ENCODE peak calls at places on chromosomes 6 and 20, in nine cellular contexts. One of them, this sample, is unnamed. For H3K4me1, the result is how much of the 10 kb centered on the place peaks cover.

GRCh38 chr6:41707565-41708200 is 27.7 kb downstream of the TFEB start:
- DNase-seq in CD8-positive, alpha-beta memory T cell: no peak
- DNase-seq in left lung: peak
- DNase-seq in Karpas-422: peak
- DNase-seq in adrenal gland: peak
- DNase-seq in mesendoderm: no peak
- DNase-seq in A549: no peak
- DNase-seq in GM23338: no peak
- DNase-seq in CD8-positive, alpha-beta T cell: no peak
- DNase-seq in this sample: peak

GRCh38 chr20:18004389-18005031 is 35.7 kb downstream of the MGME1 start:
- DNase-seq in GM23338: no peak
- DNase-seq in A549: no peak
- DNase-seq in Karpas-422: peak
- DNase-seq in mesendoderm: peak
- DNase-seq in CD8-positive, alpha-beta memory T cell: no peak
- DNase-seq in adrenal gland: no peak
- DNase-seq in CD8-positive, alpha-beta T cell: no peak
- DNase-seq in left lung: no peak
- DNase-seq in this sample: peak

GRCh38 chr6:113640046-113640445 is 217.1 kb upstream of the MARCKS start:
- DNase-seq in adrenal gland: no peak
- DNase-seq in Karpas-422: no peak
- DNase-seq in CD8-positive, alpha-beta T cell: no peak
- DNase-seq in CD8-positive, alpha-beta memory T cell: no peak
- DNase-seq in GM23338: no peak
- DNase-seq in mesendoderm: no peak
- DNase-seq in left lung: no peak
- DNase-seq in A549: no peak
- DNase-seq in this sample: no peak

GRCh38 chr20:35319206-35320197 is 27.3 kb upstream of the FAM83C start:
- DNase-seq in mesendoderm: peak
- DNase-seq in GM23338: no peak
- DNase-seq in Karpas-422: no peak
- DNase-seq in adrenal gland: no peak
- DNase-seq in CD8-positive, alpha-beta T cell: no peak
- DNase-seq in A549: peak
- DNase-seq in CD8-positive, alpha-beta memory T cell: no peak
- DNase-seq in left lung: no peak
- DNase-seq in this sample: no peak

GRCh38 chr20:36305602-36306556 is at the start of gene DLGAP4:
- DNase-seq in CD8-positive, alpha-beta T cell: no peak
- DNase-seq in Karpas-422: no peak
- DNase-seq in adrenal gland: no peak
- DNase-seq in GM23338: peak
- DNase-seq in mesendoderm: no peak
- DNase-seq in A549: no peak
- DNase-seq in CD8-positive, alpha-beta memory T cell: no peak
- DNase-seq in left lung: no peak
- DNase-seq in this sample: no peak

GRCh38 chr20:57089701-57090144 is 176.7 kb downstream of the BMP7 start:
- DNase-seq in Karpas-422: peak
- DNase-seq in GM23338: peak
- DNase-seq in CD8-positive, alpha-beta memory T cell: peak
- DNase-seq in mesendoderm: peak
- DNase-seq in adrenal gland: peak
- DNase-seq in CD8-positive, alpha-beta T cell: peak
- DNase-seq in A549: peak
- DNase-seq in left lung: peak
- DNase-seq in this sample: peak

GRCh38 chr6:151445482-151445881 is 6.4 kb downstream of the RMND1 start:
- DNase-seq in CD8-positive, alpha-beta memory T cell: no peak
- DNase-seq in mesendoderm: no peak
- DNase-seq in adrenal gland: no peak
- DNase-seq in left lung: no peak
- DNase-seq in GM23338: no peak
- DNase-seq in CD8-positive, alpha-beta T cell: no peak
- DNase-seq in Karpas-422: no peak
- DNase-seq in A549: no peak
- DNase-seq in this sample: no peak

GRCh38 chr6:124958149-124958548 is 4.1 kb upstream of the RNF217 start:
- DNase-seq in adrenal gland: no peak
- DNase-seq in CD8-positive, alpha-beta T cell: no peak
- DNase-seq in mesendoderm: no peak
- DNase-seq in Karpas-422: no peak
- DNase-seq in CD8-positive, alpha-beta memory T cell: no peak
- DNase-seq in GM23338: no peak
- DNase-seq in A549: no peak
- DNase-seq in left lung: no peak
- DNase-seq in this sample: no peak

GRCh38 chr6:14068133-14068532 is 49.4 kb upstream of the CD83 start:
- DNase-seq in Karpas-422: no peak
- DNase-seq in left lung: no peak
- DNase-seq in GM23338: no peak
- DNase-seq in A549: no peak
- DNase-seq in adrenal gland: no peak
- DNase-seq in mesendoderm: no peak
- DNase-seq in CD8-positive, alpha-beta memory T cell: no peak
- DNase-seq in CD8-positive, alpha-beta T cell: no peak
- DNase-seq in this sample: no peak

GRCh38 chr6:41065550-41066026 is 6.6 kb downstream of the OARD1 start:
- DNase-seq in mesendoderm: no peak
- DNase-seq in Karpas-422: no peak
- DNase-seq in A549: no peak
- DNase-seq in left lung: no peak
- DNase-seq in CD8-positive, alpha-beta T cell: no peak
- DNase-seq in GM23338: no peak
- DNase-seq in adrenal gland: no peak
- DNase-seq in CD8-positive, alpha-beta memory T cell: no peak
- DNase-seq in this sample: no peak

GRCh38 chr6:17088091-17088611 is 13.7 kb upstream of the STMND1 start:
- DNase-seq in Karpas-422: no peak
- DNase-seq in CD8-positive, alpha-beta memory T cell: no peak
- DNase-seq in GM23338: no peak
- DNase-seq in mesendoderm: no peak
- DNase-seq in A549: no peak
- DNase-seq in adrenal gland: no peak
- DNase-seq in CD8-positive, alpha-beta T cell: no peak
- DNase-seq in left lung: no peak
- DNase-seq in this sample: no peak

GRCh38 chr6:35728663-35729348 is 8.0 kb upstream of the ARMC12 start:
- DNase-seq in CD8-positive, alpha-beta T cell: no peak
- DNase-seq in Karpas-422: peak
- DNase-seq in mesendoderm: peak
- DNase-seq in adrenal gland: no peak
- DNase-seq in CD8-positive, alpha-beta memory T cell: peak
- DNase-seq in A549: no peak
- DNase-seq in GM23338: peak
- DNase-seq in left lung: peak
- DNase-seq in this sample: peak

GRCh38 chr6:35729349-35729678 is 7.5 kb upstream of the ARMC12 start:
- DNase-seq in adrenal gland: no peak
- DNase-seq in mesendoderm: no peak
- DNase-seq in GM23338: no peak
- DNase-seq in Karpas-422: no peak
- DNase-seq in CD8-positive, alpha-beta T cell: no peak
- DNase-seq in A549: no peak
- DNase-seq in left lung: no peak
- DNase-seq in CD8-positive, alpha-beta memory T cell: no peak
- DNase-seq in this sample: no peak

GRCh38 chr6:35727935-35728662 is 8.7 kb upstream of the ARMC12 start:
- DNase-seq in GM23338: peak
- DNase-seq in CD8-positive, alpha-beta memory T cell: peak
- DNase-seq in mesendoderm: peak
- DNase-seq in Karpas-422: peak
- DNase-seq in A549: peak
- DNase-seq in CD8-positive, alpha-beta T cell: peak
- DNase-seq in left lung: peak
- DNase-seq in adrenal gland: peak
- DNase-seq in this sample: peak

GRCh38 chr6:35725721-35726438 is 11.0 kb upstream of the ARMC12 start:
- DNase-seq in adrenal gland: peak
- DNase-seq in mesendoderm: no peak
- DNase-seq in Karpas-422: no peak
- DNase-seq in CD8-positive, alpha-beta memory T cell: no peak
- DNase-seq in GM23338: no peak
- DNase-seq in A549: no peak
- DNase-seq in left lung: peak
- DNase-seq in CD8-positive, alpha-beta T cell: no peak
- DNase-seq in this sample: peak

DNA sequence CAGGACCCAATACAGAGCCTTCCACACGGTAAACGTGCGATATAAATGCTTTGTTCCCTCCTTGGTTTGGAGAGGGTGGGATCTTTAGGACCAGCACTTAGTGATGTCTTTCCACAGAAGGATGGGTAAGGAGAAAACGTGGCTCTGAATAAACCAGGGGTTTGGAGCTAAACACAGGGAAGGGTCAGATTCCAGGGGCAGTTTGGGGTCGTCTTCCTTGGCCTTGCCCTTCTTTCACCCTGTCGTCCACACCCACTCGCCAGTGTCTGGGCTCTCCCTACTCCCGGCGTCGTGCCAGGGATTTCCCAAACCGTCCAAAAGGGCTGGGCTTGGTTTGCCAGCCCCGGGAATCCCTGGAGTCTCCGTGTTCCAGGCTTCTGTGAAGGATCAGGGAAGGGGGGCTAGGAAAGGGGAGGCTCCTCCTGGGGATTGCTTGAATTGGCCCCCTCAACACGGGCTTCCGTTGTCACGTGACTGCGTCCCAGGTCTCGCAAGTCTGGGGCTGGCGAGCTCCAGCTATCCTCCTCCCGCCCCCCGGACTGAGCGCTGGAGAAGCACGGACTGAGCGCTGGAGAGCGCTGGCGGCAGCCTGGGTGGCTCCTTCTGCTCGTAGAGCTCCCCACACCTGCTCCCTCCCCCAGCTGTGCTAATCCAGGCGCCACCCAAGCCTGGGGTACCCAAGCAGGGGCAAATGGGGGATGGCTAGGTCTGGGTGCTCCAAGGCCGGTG is 9.5 kb upstream of the ARMC12 start:
- DNase-seq in adrenal gland: peak
- DNase-seq in Karpas-422: peak
- DNase-seq in CD8-positive, alpha-beta T cell: no peak
- DNase-seq in A549: peak
- DNase-seq in CD8-positive, alpha-beta memory T cell: no peak
- DNase-seq in left lung: peak
- DNase-seq in mesendoderm: peak
- DNase-seq in GM23338: peak
- DNase-seq in this sample: peak
- H3K4me1 ChIP-seq in adrenal gland: half or more
- H3K4me1 ChIP-seq in Karpas-422: under half
- H3K4me1 ChIP-seq in CD8-positive, alpha-beta T cell: half or more
- H3K4me1 ChIP-seq in A549: half or more
- H3K4me1 ChIP-seq in CD8-positive, alpha-beta memory T cell: half or more
- H3K4me1 ChIP-seq in left lung: under half
- H3K4me1 ChIP-seq in mesendoderm: under half
- H3K4me1 ChIP-seq in GM23338: under half
- H3K4me1 ChIP-seq in this sample: half or more

GRCh38 chr20:10633708-10634107 is 40.1 kb downstream of the JAG1 start:
- DNase-seq in Karpas-422: peak
- DNase-seq in adrenal gland: no peak
- DNase-seq in mesendoderm: no peak
- DNase-seq in A549: no peak
- DNase-seq in left lung: no peak
- DNase-seq in CD8-positive, alpha-beta memory T cell: no peak
- DNase-seq in CD8-positive, alpha-beta T cell: no peak
- DNase-seq in GM23338: no peak
- DNase-seq in this sample: no peak
- H3K4me1 ChIP-seq in Karpas-422: under half
- H3K4me1 ChIP-seq in adrenal gland: under half
- H3K4me1 ChIP-seq in mesendoderm: under half
- H3K4me1 ChIP-seq in A549: under half
- H3K4me1 ChIP-seq in left lung: under half
- H3K4me1 ChIP-seq in CD8-positive, alpha-beta memory T cell: under half
- H3K4me1 ChIP-seq in CD8-positive, alpha-beta T cell: under half
- H3K4me1 ChIP-seq in GM23338: half or more
- H3K4me1 ChIP-seq in this sample: under half

DNA sequence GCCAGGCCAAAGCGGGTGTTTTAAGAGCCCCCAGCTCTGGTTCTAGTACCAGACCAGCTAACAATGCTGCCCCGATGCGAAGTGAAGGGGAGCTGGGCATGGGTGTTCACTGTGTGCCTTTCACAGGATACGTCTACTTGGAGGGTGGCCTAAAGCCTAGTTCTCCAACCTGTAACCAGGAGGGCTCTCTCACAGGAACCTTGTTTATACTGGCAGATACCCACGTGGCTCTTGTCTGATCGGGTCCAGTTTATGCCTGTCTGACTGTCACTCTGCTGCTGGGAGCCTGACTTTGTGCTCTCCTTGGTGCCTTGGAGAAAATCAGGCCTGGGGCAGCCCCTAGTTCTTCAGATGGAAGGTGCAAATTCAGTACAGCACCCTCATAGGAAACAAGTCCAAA is 60.2 kb upstream of the RNF144B start:
- DNase-seq in GM23338: no peak
- DNase-seq in mesendoderm: no peak
- DNase-seq in A549: no peak
- DNase-seq in adrenal gland: no peak
- DNase-seq in CD8-positive, alpha-beta memory T cell: no peak
- DNase-seq in left lung: no peak
- DNase-seq in CD8-positive, alpha-beta T cell: no peak
- DNase-seq in Karpas-422: peak
- DNase-seq in this sample: no peak
- H3K4me1 ChIP-seq in GM23338: under half
- H3K4me1 ChIP-seq in mesendoderm: under half
- H3K4me1 ChIP-seq in A549: under half
- H3K4me1 ChIP-seq in adrenal gland: under half
- H3K4me1 ChIP-seq in CD8-positive, alpha-beta memory T cell: under half
- H3K4me1 ChIP-seq in left lung: under half
- H3K4me1 ChIP-seq in CD8-positive, alpha-beta T cell: under half
- H3K4me1 ChIP-seq in Karpas-422: half or more
- H3K4me1 ChIP-seq in this sample: under half

DNA sequence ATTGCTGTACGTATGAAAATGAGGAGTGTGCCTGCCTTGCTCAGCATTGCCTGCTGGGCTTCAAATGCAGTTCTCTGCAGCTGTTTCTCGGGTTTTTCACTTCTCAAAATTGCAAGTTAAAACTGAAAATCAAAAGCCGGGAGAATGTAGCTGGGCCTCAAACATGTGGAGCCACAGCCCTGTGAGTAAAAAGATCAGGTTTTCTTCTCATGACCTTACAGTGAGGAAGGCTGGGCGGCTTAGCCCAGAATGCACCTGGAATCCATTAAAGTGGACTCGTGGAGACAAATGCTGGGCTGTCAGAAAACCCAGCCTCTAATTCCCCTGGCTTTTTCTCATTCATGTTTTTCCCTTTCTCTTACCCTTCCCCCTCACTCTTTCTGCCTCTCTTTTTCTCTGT is 34.4 kb downstream of the DSE start:
- DNase-seq in CD8-positive, alpha-beta T cell: no peak
- DNase-seq in CD8-positive, alpha-beta memory T cell: no peak
- DNase-seq in Karpas-422: peak
- DNase-seq in A549: no peak
- DNase-seq in adrenal gland: no peak
- DNase-seq in left lung: no peak
- DNase-seq in GM23338: peak
- DNase-seq in mesendoderm: no peak
- DNase-seq in this sample: no peak
- H3K4me1 ChIP-seq in CD8-positive, alpha-beta T cell: under half
- H3K4me1 ChIP-seq in CD8-positive, alpha-beta memory T cell: under half
- H3K4me1 ChIP-seq in Karpas-422: under half
- H3K4me1 ChIP-seq in A549: under half
- H3K4me1 ChIP-seq in adrenal gland: under half
- H3K4me1 ChIP-seq in left lung: under half
- H3K4me1 ChIP-seq in GM23338: under half
- H3K4me1 ChIP-seq in mesendoderm: under half
- H3K4me1 ChIP-seq in this sample: under half